ENCODE peak calls at places on chromosomes 1 and 21, in seven cellular contexts. L is uterus; I is ELR; T is esophagus squamous epithelium; G is effector CD8-positive, alpha-beta T cell; V is stimulated activated CD4-positive, alpha-beta T cell treated with anti-CD3 and anti-CD28 coated beads, Interleukin-1b, Interleukin-23, amount 100 ng/mL, for 48 hours; Y is left colon. W is an unnamed sample.

GRCh38 chr1:6350416-6351088 is 43.0 kb downstream of the ACOT7 start:
- DNase-seq in I (no peak), G (no peak), T (no peak), Y (no peak), L (no peak), V (no peak), W (no peak)

GRCh38 chr1:181739214-181739613 is 255.9 kb downstream of the CACNA1E start:
- DNase-seq in L (no peak), V (no peak), Y (no peak), I (no peak), T (no peak), G (no peak), W (no peak)

GRCh38 chr1:14443164-14443787 is 155.2 kb upstream of the KAZN start:
- DNase-seq in L (no peak), T (no peak), G (no peak), Y (no peak), V (no peak), I (no peak), W (no peak)

GRCh38 chr1:17595602-17595925 is 56.1 kb downstream of the ARHGEF10L start:
- DNase-seq in V (no peak), G (no peak), Y (no peak), I (no peak), T (no peak), L (no peak), W (no peak)

GRCh38 chr1:48055854-48056253 is 58.7 kb upstream of the TRABD2B start:
- DNase-seq in G (no peak), Y (no peak), T (no peak), L (no peak), I (no peak), V (no peak), W (no peak)

GRCh38 chr1:234504969-234505773 is 26.2 kb upstream of the TARBP1 start:
- DNase-seq in T (no peak), I (no peak), Y (no peak), V (no peak), L (no peak), G (no peak), W (no peak)

GRCh38 chr1:172837816-172838680 is 179.1 kb downstream of the FASLG start:
- DNase-seq in G (no peak), Y (no peak), I (peak), V (peak), T (no peak), L (no peak), W (no peak)

GRCh38 chr1:232643227-232643626 is 13.3 kb upstream of the SIPA1L2 start:
- DNase-seq in T (no peak), Y (no peak), G (no peak), I (no peak), L (no peak), V (no peak), W (no peak)

GRCh38 chr1:235953801-235954200 is 87.1 kb upstream of the LYST start:
- DNase-seq in G (no peak), V (no peak), I (peak), Y (no peak), L (no peak), T (no peak), W (no peak)

GRCh38 chr1:67749263-67749843 is 64.4 kb downstream of the GADD45A start:
- DNase-seq in Y (peak), I (no peak), L (no peak), V (no peak), G (no peak), T (no peak), W (no peak)

GRCh38 chr1:9400425-9401079 is 107.9 kb downstream of the SPSB1 start:
- DNase-seq in Y (no peak), I (peak), T (no peak), L (no peak), G (no peak), V (no peak), W (no peak)

GRCh38 chr21:45309069-45309521 is 21.4 kb upstream of the POFUT2 start:
- DNase-seq in Y (peak), L (peak), G (peak), I (peak), V (peak), T (no peak), W (peak)

GRCh38 chr1:17667641-17668040 is 87.5 kb upstream of the ACTL8 start:
- DNase-seq in Y (no peak), I (no peak), L (no peak), V (no peak), T (no peak), G (no peak), W (no peak)

GRCh38 chr1:162349635-162350330 is 26.9 kb downstream of the SPATA46 start:
- DNase-seq in V (no peak), L (no peak), G (no peak), T (no peak), Y (no peak), I (peak), W (no peak)

GRCh38 chr1:240854367-240854766 is 242.4 kb upstream of the GREM2 start:
- DNase-seq in G (no peak), V (no peak), I (peak), Y (no peak), T (no peak), L (no peak), W (no peak)

GRCh38 chr1:179747611-179748010 is 4.5 kb downstream of the FAM163A start:
- DNase-seq in I (no peak), Y (no peak), L (no peak), T (no peak), V (no peak), G (no peak), W (no peak)

GRCh38 chr1:242454262-242455051 is 70.0 kb downstream of the PLD5 start:
- DNase-seq in G (no peak), T (no peak), Y (no peak), L (no peak), I (peak), V (no peak), W (no peak)

GRCh38 chr1:239912471-239912870 is 179.2 kb upstream of the FMN2 start:
- DNase-seq in G (no peak), T (no peak), I (peak), L (no peak), Y (no peak), V (no peak), W (no peak)